ENCODE peak calls at places on chromosomes 2 and 18, in five cellular contexts. F is fibroblast of villous mesenchyme, W is bronchial epithelial cell, U is stomach, Q is cardiac muscle cell. C is an unnamed sample.

GRCh38 chr18:46336278-46337205 is 232.4 kb downstream of the HAUS1 start:
- DNase-seq in F (no peak), W (no peak), U (no peak), Q (peak; percentile 21), C (no peak)

GRCh38 chr18:56383349-56383748 is 255.0 kb downstream of the TXNL1 start:
- DNase-seq in F (no peak), W (no peak), U (no peak), Q (no peak), C (no peak)

GRCh38 chr2:13652531-13653313 is 936.0 kb downstream of the TRIB2 start:
- DNase-seq in F (no peak), W (peak; percentile 89), U (no peak), Q (no peak), C (peak; percentile 25)

GRCh38 chr18:69954719-69955118 is 7.0 kb upstream of the CD226 start:
- DNase-seq in F (peak; percentile 71), W (no peak), U (no peak), Q (no peak), C (peak; percentile 15)

GRCh38 chr2:241703128-241703604 is 1.3 kb downstream of the ING5 start:
- DNase-seq in F (no peak), W (no peak), U (peak; percentile 30), Q (peak; percentile 25), C (peak; percentile 24)

GRCh38 chr2:8457092-8457481 is 224.8 kb upstream of the ID2 start:
- DNase-seq in F (no peak), W (no peak), U (peak; percentile 39), Q (no peak), C (no peak)

GRCh38 chr18:28834889-28835288 is 658.0 kb upstream of the CDH2 start:
- DNase-seq in F (peak; percentile 24), W (peak; percentile 92), U (no peak), Q (peak; percentile 56), C (peak; percentile 83)

GRCh38 chr2:164717000-164717597 is 95.8 kb upstream of the GRB14 start:
- DNase-seq in F (peak; percentile 45), W (peak; percentile 32), U (no peak), Q (peak; percentile 51), C (peak; percentile 45)

GRCh38 chr2:74576151-74576755 is 21.7 kb downstream of the DOK1 start:
- DNase-seq in F (peak; percentile 74), W (no peak), U (no peak), Q (no peak), C (peak; percentile 96)

GRCh38 chr2:84815146-84815545 is 65.7 kb downstream of the TRABD2A start:
- DNase-seq in F (no peak), W (no peak), U (no peak), Q (peak; percentile 6), C (peak; percentile 50)

GRCh38 chr2:75698928-75699327 is 11.8 kb downstream of the GCFC2 start:
- DNase-seq in F (no peak), W (no peak), U (no peak), Q (peak; percentile 19), C (peak; percentile 30)

GRCh38 chr2:16607306-16607705 is 58.3 kb downstream of the CYRIA start:
- DNase-seq in F (no peak), W (no peak), U (no peak), Q (no peak), C (no peak)

GRCh38 chr2:104702451-104702850 is 151.5 kb upstream of the POU3F3 start:
- DNase-seq in F (no peak), W (peak; percentile 27), U (no peak), Q (no peak), C (no peak)

GRCh38 chr2:199463000-199463692 is 5.4 kb upstream of the SATB2 start:
- DNase-seq in F (peak; percentile 24), W (no peak), U (peak; percentile 71), Q (peak; percentile 48), C (peak; percentile 75)

GRCh38 chr18:10142496-10143160 is 228.8 kb downstream of the VAPA start:
- DNase-seq in F (peak; percentile 55), W (peak; percentile 29), U (no peak), Q (peak; percentile 54), C (peak; percentile 76)

GRCh38 chr2:241895427-241895731 is 25.9 kb downstream of the RTP5 start:
- DNase-seq in F (no peak), W (no peak), U (no peak), Q (no peak), C (no peak)

GRCh38 chr2:620456-621302 is 56.5 kb downstream of the TMEM18 start:
- DNase-seq in F (no peak), W (no peak), U (no peak), Q (no peak), C (no peak)

GRCh38 chr18:79418642-79419041 is 22.9 kb downstream of the NFATC1 start:
- DNase-seq in F (no peak), W (no peak), U (no peak), Q (no peak), C (no peak)

GRCh38 chr2:235911633-235912032 is 256.6 kb downstream of the GBX2 start:
- DNase-seq in F (no peak), W (no peak), U (no peak), Q (no peak), C (no peak)

GRCh38 chr2:62596061-62596658 is 90.2 kb upstream of the TMEM17 start:
- DNase-seq in F (peak; percentile 54), W (peak; percentile 51), U (no peak), Q (no peak), C (peak; percentile 98)

GRCh38 chr2:23637011-23637778 is 252.2 kb downstream of the KLHL29 start:
- DNase-seq in F (peak; percentile 49), W (no peak), U (no peak), Q (peak; percentile 88), C (peak; percentile 70)

GRCh38 chr2:205895981-205896655 is 189.9 kb downstream of the INO80D start:
- DNase-seq in F (no peak), W (no peak), U (no peak), Q (no peak), C (peak; percentile 4)

GRCh38 chr2:63590621-63591408 is 2.1 kb downstream of the MDH1 start:
- DNase-seq in F (peak; percentile 20), W (peak; percentile 17), U (no peak), Q (peak; percentile 66), C (no peak)

GRCh38 chr2:119223521-119224390 is at the start of gene STEAP3:
- DNase-seq in F (peak; percentile 60), W (peak; percentile 22), U (peak; percentile 93), Q (peak; percentile 66), C (peak; percentile 49)

GRCh38 chr2:60806988-60807681 is 51.1 kb downstream of the PAPOLG start:
- DNase-seq in F (peak; percentile 61), W (peak; percentile 26), U (no peak), Q (peak; percentile 72), C (peak; percentile 74)

GRCh38 chr2:207930747-207931146 is 94.6 kb downstream of the PLEKHM3 start:
- DNase-seq in F (no peak), W (peak; percentile 33), U (peak; percentile 60), Q (no peak), C (no peak)

GRCh38 chr2:41966431-41966893 is 81.4 kb upstream of the PKDCC start:
- DNase-seq in F (peak; percentile 94), W (peak; percentile 78), U (peak; percentile 49), Q (peak; percentile 97), C (peak; percentile 99)

GRCh38 chr18:9100796-9101195 is 1.7 kb upstream of the NDUFV2 start:
- DNase-seq in F (no peak), W (no peak), U (no peak), Q (no peak), C (no peak)

GRCh38 chr18:8279348-8279747 is 329.9 kb upstream of the RAB12 start:
- DNase-seq in F (no peak), W (no peak), U (no peak), Q (no peak), C (no peak)

GRCh38 chr2:84443477-84443876 is 15.6 kb downstream of the SUCLG1 start:
- DNase-seq in F (peak; percentile 80), W (no peak), U (no peak), Q (peak; percentile 86), C (peak; percentile 38)

GRCh38 chr18:28767201-28767600 is 590.3 kb upstream of the CDH2 start:
- DNase-seq in F (peak; percentile 39), W (peak; percentile 42), U (no peak), Q (no peak), C (no peak)

GRCh38 chr2:98357856-98358255 is 11.6 kb downstream of the CNGA3 start:
- DNase-seq in F (no peak), W (no peak), U (no peak), Q (peak; percentile 18), C (no peak)

GRCh38 chr2:98356729-98357128 is 10.5 kb downstream of the CNGA3 start:
- DNase-seq in F (no peak), W (peak; percentile 69), U (no peak), Q (no peak), C (no peak)

GRCh38 chr2:98355881-98356280 is 9.6 kb downstream of the CNGA3 start:
- DNase-seq in F (no peak), W (no peak), U (no peak), Q (no peak), C (no peak)

DNA sequence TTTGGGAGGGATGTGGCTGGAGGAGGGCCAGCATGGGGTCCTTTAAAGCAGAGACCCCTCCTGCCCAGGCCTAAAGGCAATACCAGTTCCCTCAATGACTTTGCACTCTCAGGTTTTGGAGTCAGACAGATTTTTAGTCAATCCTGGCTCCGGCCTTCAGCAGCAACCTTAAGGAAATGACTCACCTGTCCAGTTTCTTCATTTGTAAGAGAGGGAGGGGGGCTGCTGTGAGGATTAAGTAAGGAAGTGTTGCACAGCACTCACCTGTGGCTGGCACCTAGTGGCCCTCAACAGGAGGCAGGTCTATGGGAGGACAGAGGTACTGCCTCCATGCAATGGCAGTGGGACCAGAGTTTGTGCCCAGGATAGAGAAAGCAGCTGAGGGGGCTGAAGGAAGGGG is 13.7 kb downstream of the CNGA3 start:
- DNase-seq in F (no peak), W (peak; percentile 79), U (no peak), Q (no peak), C (no peak)
- TF ChIP-seq CTCF in F (no peak), W (no peak), U (no peak), Q (no peak), C (no peak)

GRCh38 chr2:135755573-135755972 is 13.9 kb downstream of the UBXN4 start:
- DNase-seq in F (no peak), W (no peak), U (no peak), Q (no peak), C (no peak)
- H3K4me3 ChIP-seq in F (no peak overlapping the region), W (no peak overlapping the region), U (no peak overlapping the region), Q (no peak overlapping the region), C (no peak overlapping the region)

DNA sequence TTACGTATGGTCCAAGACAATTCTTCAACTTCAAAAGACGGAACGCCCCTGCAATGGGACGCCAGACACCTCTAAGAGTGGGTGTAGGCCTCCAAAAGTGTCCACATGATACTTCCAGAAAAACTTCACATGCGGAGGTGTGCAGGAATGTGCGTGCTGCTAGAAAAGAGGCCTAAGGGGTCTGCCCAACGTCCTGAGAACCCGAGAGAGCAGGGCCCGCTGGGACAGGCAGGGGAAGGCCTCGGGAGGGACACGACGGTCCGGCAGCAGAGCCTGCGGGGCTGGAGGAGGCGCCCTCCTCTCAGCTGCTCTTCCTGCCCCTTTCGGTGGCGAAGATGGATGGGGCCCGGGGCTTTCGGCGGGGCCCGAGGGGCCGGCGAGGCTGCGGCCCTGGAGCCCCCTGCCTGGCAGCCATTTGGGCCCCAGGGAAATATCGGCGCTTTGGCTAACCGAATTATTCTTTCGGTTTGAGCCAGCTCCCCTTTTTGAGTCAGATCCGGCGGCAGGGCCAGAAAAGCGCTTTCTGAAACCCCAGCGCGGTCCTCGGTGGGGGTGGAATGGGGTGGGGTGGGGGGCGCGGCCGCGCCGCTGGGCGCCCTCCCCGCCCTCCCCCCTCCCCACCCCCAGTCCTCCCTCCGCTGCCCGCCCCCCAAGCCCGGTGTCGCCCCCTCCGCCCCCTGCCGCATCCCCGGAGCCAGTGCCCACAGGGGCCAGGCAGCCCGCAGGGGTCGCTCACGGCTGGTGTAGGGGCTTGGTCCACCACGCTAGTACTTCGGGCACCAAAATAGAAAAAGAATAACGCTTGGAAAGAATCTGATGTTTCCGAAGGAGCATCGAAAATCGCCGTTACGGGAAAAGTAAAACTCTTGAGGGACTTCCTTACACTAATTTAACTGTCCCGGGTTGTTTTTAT is 9.2 kb upstream of the ARID5A start:
- DNase-seq in F (peak; percentile 34), W (no peak), U (no peak), Q (peak; percentile 54), C (no peak)
- TF ChIP-seq CTCF in F (peak; percentile 41), W (no peak), U (no peak), Q (peak; percentile 43), C (peak; percentile 28)

GRCh38 chr2:237407734-237408133 is 6.2 kb downstream of the COL6A3 start:
- DNase-seq in F (no peak), W (no peak), U (no peak), Q (no peak), C (peak; percentile 42)
- H3K4me3 ChIP-seq in F (peak overlapping the region; percentile 25), W (no peak overlapping the region), U (no peak overlapping the region), Q (no peak overlapping the region), C (peak overlapping the region; percentile 43)